ENCODE peak calls at places on chromosomes 6 and 20, in five cellular contexts. C is H9, B is B cell, O is HFFc6, K is memory B cell. S is an unnamed sample.

GRCh38 chr6:168131464-168132415 is 52.7 kb upstream of the FRMD1 start:
- DNase-seq in O (no peak), C (peak), K (no peak), B (no peak), S (no peak)

GRCh38 chr20:33674294-33675126 is at the start of gene NECAB3:
- DNase-seq in C (peak), K (peak), O (peak), B (peak), S (no peak)

GRCh38 chr20:62742979-62743776 is 34.5 kb downstream of the NTSR1 start:
- DNase-seq in B (no peak), C (no peak), O (no peak), K (no peak), S (no peak)

GRCh38 chr6:34062815-34063214 is 83.1 kb downstream of the GRM4 start:
- DNase-seq in O (no peak), C (no peak), K (no peak), B (no peak), S (no peak)

GRCh38 chr6:165729307-165729936 is 66.4 kb upstream of the PDE10A start:
- DNase-seq in K (peak), O (no peak), B (peak), C (no peak), S (no peak)

GRCh38 chr6:36817176-36817817 is 21.9 kb downstream of the CPNE5 start:
- DNase-seq in K (no peak), O (no peak), C (no peak), B (no peak), S (no peak)

GRCh38 chr6:81144346-81144745 is 608.1 kb downstream of the TENT5A start:
- DNase-seq in K (no peak), B (no peak), C (no peak), O (no peak), S (no peak)

GRCh38 chr6:56913276-56914138 is 41.4 kb upstream of the BEND6 start:
- DNase-seq in O (no peak), B (no peak), C (no peak), K (no peak), S (peak)

S was measured in cerebellar nuclear complex.